ENCODE peak calls at places on chromosome 20, in four cellular contexts. One of them, this sample, is unnamed.

GRCh38 chr20:62991196-62991807 is 15.5 kb downstream of the BHLHE23 start:
- DNase-seq in sigmoid colon: no peak
- DNase-seq in A549: no peak
- DNase-seq in tibial nerve: no peak
- DNase-seq in this sample: no peak

GRCh38 chr20:50163570-50164317 is 10.2 kb upstream of the PEDS1 start:
- DNase-seq in sigmoid colon: peak
- DNase-seq in A549: no peak
- DNase-seq in tibial nerve: peak
- DNase-seq in this sample: no peak

GRCh38 chr20:2742934-2743559 is 50.5 kb downstream of the EBF4 start:
- DNase-seq in sigmoid colon: peak
- DNase-seq in A549: peak
- DNase-seq in tibial nerve: peak
- DNase-seq in this sample: peak

GRCh38 chr20:25050501-25051350 is 7.2 kb downstream of the ACSS1 start:
- DNase-seq in sigmoid colon: peak
- DNase-seq in A549: no peak
- DNase-seq in tibial nerve: no peak
- DNase-seq in this sample: no peak

GRCh38 chr20:2327620-2328555 is 32.1 kb downstream of the TGM3 start:
- DNase-seq in sigmoid colon: no peak
- DNase-seq in A549: no peak
- DNase-seq in tibial nerve: no peak
- DNase-seq in this sample: no peak

GRCh38 chr20:39081255-39081654 is 119.1 kb downstream of the DHX35 start:
- DNase-seq in sigmoid colon: peak
- DNase-seq in A549: peak
- DNase-seq in tibial nerve: peak
- DNase-seq in this sample: peak

GRCh38 chr20:22180244-22180643 is 404.1 kb downstream of the FOXA2 start:
- DNase-seq in sigmoid colon: no peak
- DNase-seq in A549: peak
- DNase-seq in tibial nerve: no peak
- DNase-seq in this sample: no peak

GRCh38 chr20:12837646-12838045 is 171.1 kb upstream of the SPTLC3 start:
- DNase-seq in sigmoid colon: no peak
- DNase-seq in A549: no peak
- DNase-seq in tibial nerve: no peak
- DNase-seq in this sample: no peak

GRCh38 chr20:25984933-25985332 is 288.3 kb upstream of the ZNF337 start:
- DNase-seq in sigmoid colon: peak
- DNase-seq in A549: no peak
- DNase-seq in tibial nerve: no peak
- DNase-seq in this sample: peak

GRCh38 chr20:49186535-49187329 is 1.4 kb downstream of the STAU1 start:
- DNase-seq in sigmoid colon: peak
- DNase-seq in A549: peak
- DNase-seq in tibial nerve: peak
- DNase-seq in this sample: peak

GRCh38 chr20:12287575-12287974 is 369.9 kb downstream of the BTBD3 start:
- DNase-seq in sigmoid colon: no peak
- DNase-seq in A549: no peak
- DNase-seq in tibial nerve: no peak
- DNase-seq in this sample: no peak

GRCh38 chr20:45104786-45105185 is 3.9 kb upstream of the KCNS1 start:
- DNase-seq in sigmoid colon: no peak
- DNase-seq in A549: no peak
- DNase-seq in tibial nerve: no peak
- DNase-seq in this sample: no peak

GRCh38 chr20:54794110-54794509 is 318.7 kb downstream of the DOK5 start:
- DNase-seq in sigmoid colon: no peak
- DNase-seq in A549: no peak
- DNase-seq in tibial nerve: no peak
- DNase-seq in this sample: no peak

GRCh38 chr20:34145280-34145819 is 33.3 kb upstream of the EIF2S2 start:
- DNase-seq in sigmoid colon: no peak
- DNase-seq in A549: no peak
- DNase-seq in tibial nerve: no peak
- DNase-seq in this sample: no peak

GRCh38 chr20:33668087-33668790 is 1.5 kb downstream of the ACTL10 start:
- DNase-seq in sigmoid colon: peak
- DNase-seq in A549: peak
- DNase-seq in tibial nerve: peak
- DNase-seq in this sample: peak

GRCh38 chr20:63024573-63025392 is 18.0 kb upstream of the BHLHE23 start:
- DNase-seq in sigmoid colon: no peak
- DNase-seq in A549: no peak
- DNase-seq in tibial nerve: no peak
- DNase-seq in this sample: no peak

GRCh38 chr20:2387180-2387577 is 6.5 kb downstream of the TGM6 start:
- DNase-seq in sigmoid colon: no peak
- DNase-seq in A549: peak
- DNase-seq in tibial nerve: no peak
- DNase-seq in this sample: no peak

DNA sequence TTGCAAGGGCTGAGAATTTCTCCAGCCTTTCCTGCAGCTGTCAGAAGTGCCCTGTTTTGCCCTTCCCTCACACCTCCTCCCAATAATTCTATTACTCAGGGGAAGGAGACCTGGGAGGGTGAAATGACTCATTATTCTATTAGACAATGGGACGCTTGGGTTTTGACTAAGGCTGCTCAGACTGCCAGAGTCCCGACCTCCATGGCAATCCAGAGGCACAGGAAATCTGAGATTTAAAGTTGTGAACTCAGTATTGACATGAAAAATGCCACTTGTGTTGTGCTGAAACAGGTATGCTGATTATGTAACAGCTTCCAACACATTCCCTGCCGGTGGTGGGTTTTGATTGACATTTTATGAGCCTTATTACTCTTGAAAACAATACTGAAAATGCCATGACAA is 625.9 kb upstream of the FLRT3 start:
- DNase-seq in sigmoid colon: no peak
- DNase-seq in A549: peak
- DNase-seq in tibial nerve: no peak
- DNase-seq in this sample: no peak
- TF ChIP-seq EP300 in sigmoid colon: no peak
- TF ChIP-seq EP300 in A549: no peak
- TF ChIP-seq EP300 in tibial nerve: no peak
- TF ChIP-seq EP300 in this sample: no peak

DNA sequence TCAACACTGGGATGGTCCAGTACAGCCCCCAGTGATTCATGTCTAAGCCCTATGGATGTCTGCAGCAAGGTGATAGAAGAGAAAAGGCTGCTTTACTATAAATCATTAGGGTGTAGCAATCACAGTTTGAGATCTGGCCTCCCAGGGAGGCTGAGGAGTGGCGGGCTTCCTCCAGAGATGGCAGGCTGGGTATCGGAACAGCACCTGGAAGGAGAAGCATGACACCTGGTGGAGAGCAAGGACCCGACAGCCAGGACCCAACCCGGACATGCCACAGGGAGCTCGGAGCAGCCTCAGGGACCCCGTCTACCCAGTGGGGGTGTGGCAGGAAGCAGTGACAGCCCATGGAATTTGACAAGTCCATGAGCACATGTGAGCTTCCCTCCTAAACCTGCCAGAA is 114.8 kb upstream of the CD93 start:
- DNase-seq in sigmoid colon: no peak
- DNase-seq in A549: peak
- DNase-seq in tibial nerve: no peak
- DNase-seq in this sample: no peak
- TF ChIP-seq EP300 in sigmoid colon: no peak
- TF ChIP-seq EP300 in A549: no peak
- TF ChIP-seq EP300 in tibial nerve: no peak
- TF ChIP-seq EP300 in this sample: no peak

GRCh38 chr20:47577271-47577670 is 75.6 kb downstream of the NCOA3 start:
- DNase-seq in sigmoid colon: no peak
- DNase-seq in A549: no peak
- DNase-seq in tibial nerve: no peak
- DNase-seq in this sample: no peak

GRCh38 chr20:47573586-47573985 is 71.9 kb downstream of the NCOA3 start:
- DNase-seq in sigmoid colon: no peak
- DNase-seq in A549: no peak
- DNase-seq in tibial nerve: no peak
- DNase-seq in this sample: no peak

GRCh38 chr20:47574616-47575401 is 73.1 kb downstream of the NCOA3 start:
- DNase-seq in sigmoid colon: no peak
- DNase-seq in A549: peak
- DNase-seq in tibial nerve: no peak
- DNase-seq in this sample: no peak

GRCh38 chr20:47578543-47578942 is 76.9 kb downstream of the NCOA3 start:
- DNase-seq in sigmoid colon: no peak
- DNase-seq in A549: no peak
- DNase-seq in tibial nerve: no peak
- DNase-seq in this sample: no peak

GRCh38 chr20:47576516-47577033 is 74.9 kb downstream of the NCOA3 start:
- DNase-seq in sigmoid colon: peak
- DNase-seq in A549: peak
- DNase-seq in tibial nerve: peak
- DNase-seq in this sample: peak
- TF ChIP-seq EP300 in sigmoid colon: peak
- TF ChIP-seq EP300 in A549: no peak
- TF ChIP-seq EP300 in tibial nerve: no peak
- TF ChIP-seq EP300 in this sample: no peak

DNA sequence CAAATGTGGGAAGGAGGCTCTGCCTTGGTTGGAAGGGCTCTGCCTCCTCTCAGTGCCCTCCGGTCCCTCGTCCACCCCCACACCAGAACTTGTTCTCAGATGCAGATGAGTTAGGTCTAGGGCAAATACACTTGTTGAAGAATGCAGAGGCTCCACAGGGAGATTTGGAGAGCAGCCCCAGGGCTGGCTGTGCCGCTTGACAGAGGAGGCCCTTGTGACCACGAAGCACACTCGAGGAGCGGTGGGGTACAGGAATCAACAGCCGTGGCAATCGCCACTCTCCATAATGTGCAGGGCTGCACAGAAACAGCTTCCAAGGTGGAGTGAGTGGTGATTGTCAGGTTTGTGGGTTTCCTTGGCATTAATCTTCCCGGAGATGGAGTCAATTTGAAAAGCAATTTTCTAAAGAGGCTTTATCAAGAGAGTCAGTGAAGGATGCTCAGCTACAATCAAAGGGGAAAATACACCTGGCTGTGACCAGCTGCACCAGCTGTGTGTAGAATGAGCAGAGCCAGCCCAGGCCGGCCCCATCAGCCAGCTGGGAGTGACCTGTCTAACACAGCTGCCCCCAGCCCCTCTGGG is 59.5 kb downstream of the BFSP1 start:
- DNase-seq in sigmoid colon: no peak
- DNase-seq in A549: no peak
- DNase-seq in tibial nerve: no peak
- DNase-seq in this sample: no peak
- TF ChIP-seq EP300 in sigmoid colon: no peak
- TF ChIP-seq EP300 in A549: no peak
- TF ChIP-seq EP300 in tibial nerve: no peak
- TF ChIP-seq EP300 in this sample: no peak

GRCh38 chr20:380763-381580 is 412 bp downstream of the TRIB3 start:
- DNase-seq in sigmoid colon: peak
- DNase-seq in A549: peak
- DNase-seq in tibial nerve: no peak
- DNase-seq in this sample: peak
- TF ChIP-seq EP300 in sigmoid colon: no peak
- TF ChIP-seq EP300 in A549: peak
- TF ChIP-seq EP300 in tibial nerve: peak
- TF ChIP-seq EP300 in this sample: no peak

DNA sequence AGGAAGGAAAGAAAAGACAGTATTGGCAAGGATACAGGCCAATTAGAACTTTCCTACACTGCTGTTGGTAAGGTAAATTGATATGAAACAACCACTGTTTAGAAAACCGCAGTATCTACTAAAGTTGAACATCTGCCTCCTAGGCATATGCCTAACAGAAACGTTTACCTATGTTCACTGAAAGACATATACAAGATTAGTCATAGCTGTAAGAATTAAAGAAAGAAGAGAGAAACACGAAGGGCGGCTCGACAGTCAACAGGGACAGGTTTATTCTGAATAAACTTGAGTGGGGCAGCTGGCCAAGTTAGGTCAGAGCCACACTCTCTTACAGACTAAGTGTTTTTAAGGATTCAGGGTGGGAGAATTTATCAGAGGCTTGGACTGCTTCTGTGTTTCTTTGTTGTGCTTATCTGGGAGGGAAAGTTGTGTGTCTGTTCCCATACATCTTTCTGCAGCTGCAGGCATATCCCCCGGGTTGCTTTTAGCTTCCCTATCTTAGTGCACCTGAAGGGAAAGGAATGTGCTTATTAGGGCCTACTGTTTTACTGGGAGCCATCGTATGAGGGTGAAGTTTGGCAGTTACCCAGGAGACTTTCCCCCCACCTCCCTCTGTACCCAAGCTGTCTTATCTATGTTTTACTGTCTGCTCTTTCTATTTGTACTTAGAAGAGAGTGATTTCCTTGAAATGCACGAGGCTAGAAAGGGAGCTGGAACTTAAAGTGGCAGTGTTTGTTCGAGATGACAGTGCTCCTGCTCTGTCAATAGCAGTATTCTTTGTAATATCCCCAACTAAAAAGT is 20.4 kb downstream of the PROCR start:
- DNase-seq in sigmoid colon: no peak
- DNase-seq in A549: no peak
- DNase-seq in tibial nerve: no peak
- DNase-seq in this sample: peak
- TF ChIP-seq EP300 in sigmoid colon: no peak
- TF ChIP-seq EP300 in A549: no peak
- TF ChIP-seq EP300 in tibial nerve: no peak
- TF ChIP-seq EP300 in this sample: no peak

DNA sequence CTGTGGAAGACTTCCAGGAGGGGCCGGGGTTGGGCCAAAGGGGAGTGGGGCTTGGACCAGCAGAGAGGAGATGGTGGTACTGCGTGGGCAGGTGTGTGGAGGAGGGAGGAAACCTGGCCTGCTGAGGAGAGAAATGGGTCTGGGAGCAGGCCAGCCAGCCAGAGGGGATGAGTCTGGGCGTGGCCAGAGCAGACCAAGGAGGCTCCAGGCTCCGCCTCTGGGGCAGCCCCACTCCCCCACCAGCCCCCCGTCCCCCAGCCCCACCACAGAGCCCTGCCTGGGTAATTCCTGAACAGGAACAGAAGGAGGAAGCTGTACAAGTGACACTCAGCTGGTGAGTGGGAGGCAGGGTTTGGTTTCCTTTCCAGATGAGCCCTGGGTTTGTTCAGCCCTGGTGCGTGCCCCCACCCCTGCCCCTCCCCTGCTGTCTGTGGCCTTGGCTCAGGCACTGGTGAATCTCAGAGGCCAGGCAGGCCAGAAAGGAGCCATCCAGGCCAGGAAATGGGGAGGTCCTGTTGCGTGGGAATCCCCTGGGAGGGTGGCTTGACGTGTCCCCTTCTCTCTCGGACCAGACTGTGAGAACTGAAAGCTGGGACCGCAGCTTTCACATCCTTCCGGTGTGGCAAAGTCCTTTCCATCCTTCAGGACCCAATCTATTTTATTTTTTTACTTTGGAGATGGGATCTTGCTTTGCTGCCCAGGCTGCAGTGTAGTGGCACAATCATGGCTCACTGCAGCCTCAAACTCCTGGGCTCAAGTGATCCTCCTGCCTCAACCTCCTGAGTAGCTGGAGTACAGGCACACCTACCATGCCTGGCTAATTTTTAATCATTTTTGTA is 9.4 kb upstream of the SRC start:
- DNase-seq in sigmoid colon: peak
- DNase-seq in A549: no peak
- DNase-seq in tibial nerve: no peak
- DNase-seq in this sample: peak
- TF ChIP-seq EP300 in sigmoid colon: no peak
- TF ChIP-seq EP300 in A549: no peak
- TF ChIP-seq EP300 in tibial nerve: no peak
- TF ChIP-seq EP300 in this sample: no peak